ENCODE peak calls at places on chromosomes 16 and 17, in six cellular contexts. V is naive thymus-derived CD4-positive, alpha-beta T cell; R is AG04449; S is HFF-Myc; A is skeletal muscle cell; P is neural progenitor cell. O is an unnamed sample.

GRCh38 chr16:48353565-48354163 is 31.5 kb downstream of the SIAH1 start:
- DNase-seq in A (no peak), V (peak; percentile 68), S (peak; percentile 58), R (no peak), P (peak; percentile 79), O (peak; percentile 45)

GRCh38 chr17:64152428-64153125 is 22.6 kb upstream of the ERN1 start:
- DNase-seq in P (no peak), R (no peak), A (no peak), V (no peak), S (no peak), O (no peak)

GRCh38 chr16:66996324-66996982 is 8.1 kb downstream of the CES4A start:
- DNase-seq in R (peak; percentile 24), P (no peak), S (no peak), A (peak; percentile 65), V (no peak), O (no peak)

GRCh38 chr17:29279397-29280070 is 14.4 kb downstream of the NUFIP2 start:
- DNase-seq in P (no peak), R (no peak), V (no peak), S (no peak), A (no peak), O (no peak)

GRCh38 chr17:56230660-56231059 is 77.4 kb downstream of the ANKFN1 start:
- DNase-seq in A (peak; percentile 53), V (no peak), R (no peak), P (no peak), S (no peak), O (no peak)

GRCh38 chr16:2056681-2057407 is 9.1 kb downstream of the TSC2 start:
- DNase-seq in P (peak; percentile 59), S (no peak), V (no peak), R (no peak), A (no peak), O (no peak)

GRCh38 chr16:4682616-4683254 is 10.6 kb upstream of the NUDT16L1 start:
- DNase-seq in V (no peak), R (no peak), A (no peak), P (peak; percentile 78), S (no peak), O (no peak)

GRCh38 chr17:27860971-27861669 is 32.0 kb downstream of the LYRM9 start:
- DNase-seq in S (no peak), R (no peak), P (peak; percentile 11), V (no peak), A (no peak), O (no peak)

GRCh38 chr16:57609541-57610401 is 18.7 kb upstream of the ADGRG1 start:
- DNase-seq in R (no peak), V (no peak), S (no peak), A (no peak), P (no peak), O (peak; percentile 90)

GRCh38 chr17:733743-734142 is 1.3 kb downstream of the TLCD3A start:
- DNase-seq in V (no peak), R (no peak), A (no peak), S (no peak), P (no peak), O (no peak)

GRCh38 chr16:58337090-58337444 is 42.2 kb upstream of the PRSS54 start:
- DNase-seq in V (no peak), R (no peak), P (peak; percentile 4), A (no peak), S (no peak), O (no peak)

GRCh38 chr17:17835415-17836249 is 1.2 kb downstream of the SREBF1 start:
- DNase-seq in S (no peak), V (no peak), A (no peak), P (no peak), R (no peak), O (no peak)
- H3K4me3 ChIP-seq in S (peak overlapping the region; percentile 82), V (peak overlapping the region; percentile 86), A (peak overlapping the region; percentile 79), P (peak overlapping the region; percentile 82), R (peak overlapping the region; percentile 93), O (peak overlapping the region; percentile 90)

GRCh38 chr16:21301895-21302291 is 23.8 kb upstream of the CRYM start:
- DNase-seq in S (no peak), V (no peak), A (no peak), R (no peak), P (no peak), O (no peak)

GRCh38 chr16:21301168-21301894 is 23.2 kb upstream of the CRYM start:
- DNase-seq in R (no peak), P (peak; percentile 75), S (peak; percentile 52), A (peak; percentile 21), V (no peak), O (peak; percentile 60)

GRCh38 chr16:21300309-21301167 is 22.4 kb upstream of the CRYM start:
- DNase-seq in S (peak; percentile 100), V (no peak), A (peak; percentile 99), P (peak; percentile 94), R (peak; percentile 99), O (peak; percentile 85)

GRCh38 chr16:21302898-21303528 is 24.9 kb upstream of the CRYM start:
- DNase-seq in P (no peak), S (no peak), V (no peak), R (peak; percentile 51), A (peak; percentile 61), O (peak; percentile 41)

DNA sequence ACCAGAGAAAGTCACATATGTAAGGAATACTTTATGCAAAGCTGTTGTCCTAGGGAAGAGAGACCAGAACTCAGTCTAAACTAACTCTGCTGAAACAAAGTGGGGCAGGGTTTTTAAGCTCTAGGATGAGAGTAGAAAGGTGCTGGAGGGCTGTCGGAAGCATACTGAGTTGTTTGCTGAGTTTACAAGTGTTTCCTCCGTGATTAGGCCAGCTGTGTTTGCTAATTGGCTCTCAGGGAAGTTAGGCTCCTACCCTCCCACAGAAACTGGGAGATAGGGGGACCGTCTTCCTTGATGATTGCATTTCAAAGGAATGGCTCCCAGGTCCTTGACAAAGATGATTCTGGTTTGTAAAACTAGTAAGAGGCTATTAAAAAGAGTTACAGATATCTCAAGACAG is 24.4 kb upstream of the CRYM start:
- DNase-seq in R (no peak), P (peak; percentile 13), S (no peak), V (no peak), A (no peak), O (no peak)
- H3K4me3 ChIP-seq in R (peak overlapping the region; percentile 80), P (no peak overlapping the region), S (peak overlapping the region; percentile 85), V (no peak overlapping the region), A (peak overlapping the region; percentile 78), O (peak overlapping the region; percentile 87)

GRCh38 chr17:58414596-58414997 is 2.7 kb downstream of the RNF43 start:
- DNase-seq in V (no peak), P (no peak), A (no peak), S (no peak), R (no peak), O (no peak)
- H3K4me3 ChIP-seq in V (no peak overlapping the region), P (no peak overlapping the region), A (no peak overlapping the region), S (no peak overlapping the region), R (no peak overlapping the region), O (no peak overlapping the region)

GRCh38 chr17:1978396-1978962 is 46.7 kb downstream of the RTN4RL1 start:
- DNase-seq in R (no peak), A (no peak), S (no peak), V (no peak), P (no peak), O (no peak)
- H3K4me3 ChIP-seq in R (no peak overlapping the region), A (no peak overlapping the region), S (no peak overlapping the region), V (no peak overlapping the region), P (no peak overlapping the region), O (no peak overlapping the region)

GRCh38 chr16:3067929-3068288 is 2.5 kb downstream of the IL32 start:
- DNase-seq in A (no peak), S (no peak), V (no peak), P (no peak), R (no peak), O (no peak)
- H3K4me3 ChIP-seq in A (no peak overlapping the region), S (no peak overlapping the region), V (peak overlapping the region; percentile 78), P (no peak overlapping the region), R (no peak overlapping the region), O (no peak overlapping the region)

GRCh38 chr17:72381597-72382397 is 261.0 kb downstream of the SOX9 start:
- DNase-seq in V (no peak), A (no peak), R (no peak), S (no peak), P (peak; percentile 52), O (no peak)
- H3K4me3 ChIP-seq in V (no peak overlapping the region), A (no peak overlapping the region), R (no peak overlapping the region), S (no peak overlapping the region), P (no peak overlapping the region), O (no peak overlapping the region)

GRCh38 chr17:33234930-33235685 is 58.0 kb downstream of the ASIC2 start:
- DNase-seq in R (peak; percentile 70), S (peak; percentile 63), V (no peak), P (no peak), A (peak; percentile 90), O (peak; percentile 5)

GRCh38 chr17:33229028-33229427 is 64.1 kb downstream of the ASIC2 start:
- DNase-seq in A (no peak), P (no peak), R (no peak), S (no peak), V (no peak), O (no peak)

GRCh38 chr17:33233855-33234228 is 59.3 kb downstream of the ASIC2 start:
- DNase-seq in P (no peak), S (no peak), A (no peak), R (no peak), V (no peak), O (no peak)

GRCh38 chr17:33229499-33229898 is 63.6 kb downstream of the ASIC2 start:
- DNase-seq in P (no peak), A (no peak), R (no peak), S (no peak), V (no peak), O (no peak)

GRCh38 chr17:33234233-33234632 is 58.9 kb downstream of the ASIC2 start:
- DNase-seq in R (no peak), P (no peak), A (no peak), V (no peak), S (no peak), O (no peak)
- H3K4me3 ChIP-seq in R (no peak overlapping the region), P (no peak overlapping the region), A (no peak overlapping the region), V (no peak overlapping the region), S (no peak overlapping the region), O (no peak overlapping the region)

DNA sequence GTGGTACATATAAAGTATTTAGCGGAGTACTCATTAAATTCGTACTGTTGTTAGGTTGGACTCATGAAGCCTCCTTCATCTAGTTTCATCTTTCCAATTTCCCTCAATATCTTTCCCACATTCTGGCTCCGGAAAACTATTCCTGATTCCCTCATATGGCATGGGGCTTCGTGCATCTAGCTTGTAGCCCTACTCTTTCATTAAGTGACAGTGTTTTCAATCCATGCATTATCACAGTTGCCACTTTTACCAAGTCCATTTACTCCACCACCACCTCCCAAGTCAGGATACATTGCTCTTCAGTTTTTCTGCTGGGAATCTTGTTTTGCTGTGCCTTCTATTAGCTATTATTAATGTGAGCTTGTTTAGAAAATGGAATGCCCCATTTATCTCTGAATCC is 1032.1 kb upstream of the RBFOX1 start:
- DNase-seq in R (no peak), S (no peak), A (no peak), P (no peak), V (no peak), O (no peak)
- H3K4me3 ChIP-seq in R (no peak overlapping the region), S (no peak overlapping the region), A (no peak overlapping the region), P (no peak overlapping the region), V (no peak overlapping the region), O (no peak overlapping the region)